ENCODE peak calls at places on chromosome 16, in four cellular contexts. Y is GM12891, O is GM12878, C is K562. K is an unnamed sample.
A peak's percentile ranks its signal among the peaks of the same experiment; 100 is the strongest.

GRCh38 chr16:19115148-19116021 is 1.6 kb downstream of the ITPRIPL2 start:
- DNase-seq in Y (no peak), O (no peak), C (no peak), K (no peak)

GRCh38 chr16:84518804-84519341 is 14.4 kb upstream of the MEAK7 start:
- DNase-seq in Y (no peak), O (no peak), C (no peak), K (no peak)

GRCh38 chr16:86052926-86053325 is 154.0 kb downstream of the IRF8 start:
- DNase-seq in Y (no peak), O (no peak), C (no peak), K (no peak)

GRCh38 chr16:29141586-29142324 is 156.9 kb downstream of the LAT start:
- DNase-seq in Y (no peak), O (no peak), C (no peak), K (no peak)

GRCh38 chr16:84278968-84279367 is 15.7 kb upstream of the WFDC1 start:
- DNase-seq in Y (no peak), O (no peak), C (no peak), K (no peak)

GRCh38 chr16:57924514-57924913 is 46.4 kb downstream of the CNGB1 start:
- DNase-seq in Y (no peak), O (no peak), C (no peak), K (no peak)

GRCh38 chr16:12754824-12755543 is 48.7 kb downstream of the CPPED1 start:
- DNase-seq in Y (no peak), O (no peak), C (no peak), K (no peak)

GRCh38 chr16:85329059-85329812 is 217.0 kb upstream of the CIBAR2 start:
- DNase-seq in Y (no peak), O (no peak), C (peak; percentile 39), K (no peak)

DNA sequence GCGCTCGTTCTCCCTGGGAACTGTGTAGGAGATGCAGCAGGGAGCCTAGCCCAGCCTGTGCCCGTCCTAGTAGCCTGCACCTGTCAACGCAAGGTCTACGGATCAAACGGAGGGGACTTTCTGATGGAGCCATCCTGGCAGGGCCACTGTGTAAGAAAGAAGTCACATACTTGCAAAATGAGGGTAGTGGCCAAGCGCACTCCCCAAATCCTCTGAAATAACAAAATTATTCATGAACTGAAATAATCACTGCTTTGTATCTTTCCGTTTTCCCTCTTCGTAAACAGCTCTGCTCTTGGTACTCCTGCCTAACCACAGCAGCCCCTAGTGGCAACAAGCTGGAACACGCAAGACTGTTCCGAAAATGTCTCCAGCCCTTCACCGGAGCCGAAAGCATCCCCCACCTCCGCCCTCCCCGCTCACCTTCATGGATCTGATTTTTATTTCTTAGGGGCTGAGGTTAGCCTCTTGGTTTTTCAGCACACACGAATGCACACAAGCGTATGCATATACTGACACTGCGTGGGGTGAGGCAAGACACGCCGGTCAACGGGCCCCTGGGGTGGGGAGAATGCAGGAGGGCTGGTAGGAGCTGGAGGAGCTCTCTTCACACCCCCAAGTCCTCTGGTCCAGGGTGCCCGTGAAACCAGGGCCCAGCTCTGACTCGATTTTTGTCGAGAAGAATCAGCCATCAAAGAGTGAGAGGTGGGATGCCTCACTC is 100.8 kb downstream of the ABCC12 start:
- DNase-seq in Y (peak; percentile 38), O (no peak), C (peak; percentile 43), K (peak; percentile 29)
- TF ChIP-seq POLR2AphosphoS5 in Y (no peak), O (no peak), C (no peak), K (no peak)

GRCh38 chr16:8677481-8677880 is 3.1 kb downstream of the ABAT start:
- DNase-seq in Y (no peak), O (no peak), C (no peak), K (no peak)
- TF ChIP-seq SPI1 in Y (no peak), O (no peak), C (no peak), K (no peak)

GRCh38 chr16:11224096-11224893 is 31.7 kb downstream of the SOCS1 start:
- DNase-seq in Y (peak; percentile 68), O (peak; percentile 57), C (peak; percentile 87), K (peak; percentile 83)
- TF ChIP-seq POLR2AphosphoS5 in Y (no peak), O (no peak), C (no peak), K (no peak)

DNA sequence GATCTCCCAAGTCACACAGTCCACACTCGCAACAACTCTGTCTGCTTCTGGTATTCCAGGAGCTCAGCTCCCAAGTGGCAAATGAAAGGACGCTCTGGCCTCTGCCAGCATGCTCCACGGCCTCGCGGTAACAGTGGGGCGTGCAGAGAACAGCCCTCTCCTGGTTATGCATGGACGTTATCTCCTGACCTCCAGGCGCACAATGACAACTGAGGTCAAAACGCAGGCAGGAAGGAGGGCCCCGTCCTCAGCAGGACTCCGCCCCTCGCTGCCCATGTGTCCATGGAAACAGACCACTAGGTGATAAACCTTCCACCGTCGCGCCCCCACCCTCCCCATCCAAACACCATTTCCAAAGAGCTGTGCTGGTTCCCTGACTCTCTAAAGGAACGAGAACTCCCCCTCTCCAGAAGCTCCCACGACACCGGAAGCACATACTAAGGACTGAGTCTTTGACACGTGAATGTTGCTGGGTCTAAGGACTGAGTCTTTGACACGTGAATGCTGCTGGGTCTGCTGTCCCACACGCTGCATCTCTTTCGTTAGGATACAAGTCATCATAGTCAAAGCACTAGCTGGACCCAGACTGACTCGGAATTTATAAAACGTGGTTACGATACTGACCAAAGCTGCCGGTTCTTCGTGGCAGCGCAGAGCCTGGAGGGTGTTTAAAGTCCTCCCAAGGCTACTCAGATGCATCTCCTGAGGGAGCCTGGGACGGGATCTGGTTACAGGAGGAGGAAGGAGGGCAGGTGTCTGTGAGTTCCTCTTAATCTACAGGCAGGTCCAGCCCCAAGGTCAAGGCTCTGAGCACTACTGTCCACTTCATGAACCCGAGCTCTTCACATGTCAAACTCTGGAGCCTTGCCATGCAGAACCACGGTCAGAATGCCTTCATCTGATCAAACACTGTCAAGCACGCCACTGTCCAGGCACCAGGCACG is 43.9 kb downstream of the KLHDC4 start:
- DNase-seq in Y (no peak), O (no peak), C (peak; percentile 96), K (no peak)
- TF ChIP-seq SPI1 in Y (no peak), O (no peak), C (peak; percentile 35), K (no peak)

GRCh38 chr16:1766231-1766630 is 5.1 kb downstream of the NME3 start:
- DNase-seq in Y (no peak), O (no peak), C (no peak), K (no peak)

GRCh38 chr16:1765826-1766225 is 5.5 kb downstream of the NME3 start:
- DNase-seq in Y (no peak), O (no peak), C (no peak), K (no peak)

GRCh38 chr16:1767116-1767994 is 4.0 kb downstream of the NME3 start:
- DNase-seq in Y (no peak), O (no peak), C (no peak), K (no peak)

GRCh38 chr16:1768061-1768766 is 3.1 kb downstream of the NME3 start:
- DNase-seq in Y (no peak), O (no peak), C (no peak), K (no peak)

DNA sequence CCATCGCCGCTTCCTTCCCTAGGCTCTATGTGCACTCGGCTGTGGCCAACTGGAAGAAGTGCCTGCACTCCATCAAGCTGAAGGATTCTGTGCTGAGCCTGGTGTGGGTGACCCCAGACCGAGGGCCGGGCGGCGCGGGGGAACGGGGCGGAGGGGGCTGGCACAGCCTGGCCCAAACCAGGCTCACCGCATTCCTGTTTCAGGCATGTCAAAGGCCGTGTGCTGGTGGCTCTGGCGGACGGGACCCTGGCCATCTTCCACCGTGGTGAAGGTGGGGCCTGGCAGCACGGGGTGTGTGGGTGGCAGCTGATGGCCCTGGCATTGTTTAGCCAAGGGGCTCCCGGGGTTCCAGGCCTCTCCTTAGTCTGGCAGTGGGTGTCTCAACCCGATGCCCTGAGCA is 4.6 kb downstream of the NME3 start:
- DNase-seq in Y (no peak), O (no peak), C (no peak), K (no peak)
- TF ChIP-seq POLR2AphosphoS5 in Y (no peak), O (no peak), C (no peak), K (no peak)

GRCh38 chr16:50254072-50254471 is 12.3 kb upstream of the ADCY7 start:
- DNase-seq in Y (no peak), O (no peak), C (peak; percentile 69), K (no peak)
- TF ChIP-seq SPI1 in Y (no peak), O (no peak), C (no peak), K (no peak)